ENCODE peak calls at places on chromosome 13, in seven cellular contexts. P is left ventricle myocardium inferior, X is psoas muscle, I is PC-9, O is tibial nerve, Z is tibial artery, D is H1. K is an unnamed sample.

GRCh38 chr13:100646871-100647270 is 27.7 kb downstream of the TMTC4 start:
- DNase-seq in P (no peak), X (no peak), I (no peak), O (no peak), Z (no peak), D (no peak), K (no peak)

GRCh38 chr13:30743319-30744055 is 8.1 kb downstream of the ALOX5AP start:
- DNase-seq in P (no peak), X (no peak), I (peak; percentile 59), O (no peak), Z (peak; percentile 78), D (no peak), K (peak; percentile 96)

GRCh38 chr13:100559886-100560285 is 28.7 kb downstream of the GGACT start:
- DNase-seq in P (no peak), X (no peak), I (no peak), O (no peak), Z (no peak), D (no peak), K (no peak)

GRCh38 chr13:108827637-108828036 is 198.2 kb downstream of the MYO16 start:
- DNase-seq in P (no peak), X (no peak), I (no peak), O (no peak), Z (no peak), D (no peak), K (no peak)

GRCh38 chr13:110322126-110322827 is 15.2 kb downstream of the COL4A2 start:
- DNase-seq in P (no peak), X (no peak), I (no peak), O (no peak), Z (no peak), D (no peak), K (no peak)

GRCh38 chr13:22055259-22055658 is 384.4 kb downstream of the FGF9 start:
- DNase-seq in P (no peak), X (no peak), I (no peak), O (no peak), Z (no peak), D (no peak), K (no peak)

GRCh38 chr13:83498486-83499190 is 383.6 kb downstream of the SLITRK1 start:
- DNase-seq in P (no peak), X (no peak), I (no peak), O (no peak), Z (no peak), D (no peak), K (peak; percentile 51)

GRCh38 chr13:36418022-36418805 is 14.1 kb upstream of the CCNA1 start:
- DNase-seq in P (no peak), X (no peak), I (no peak), O (no peak), Z (no peak), D (no peak), K (no peak)

GRCh38 chr13:54687173-54687572 is 1658.6 kb downstream of the OLFM4 start:
- DNase-seq in P (no peak), X (no peak), I (no peak), O (no peak), Z (no peak), D (no peak), K (no peak)

GRCh38 chr13:91078093-91078679 is 269.3 kb upstream of the MIR17HG start:
- DNase-seq in P (no peak), X (no peak), I (no peak), O (no peak), Z (no peak), D (no peak), K (no peak)

GRCh38 chr13:79541426-79542049 is 60.6 kb downstream of the NDFIP2 start:
- DNase-seq in P (no peak), X (no peak), I (no peak), O (no peak), Z (no peak), D (no peak), K (peak; percentile 28)

GRCh38 chr13:75368167-75368566 is 113.8 kb downstream of the TBC1D4 start:
- DNase-seq in P (no peak), X (no peak), I (no peak), O (no peak), Z (peak; percentile 42), D (no peak), K (peak; percentile 39)

DNA sequence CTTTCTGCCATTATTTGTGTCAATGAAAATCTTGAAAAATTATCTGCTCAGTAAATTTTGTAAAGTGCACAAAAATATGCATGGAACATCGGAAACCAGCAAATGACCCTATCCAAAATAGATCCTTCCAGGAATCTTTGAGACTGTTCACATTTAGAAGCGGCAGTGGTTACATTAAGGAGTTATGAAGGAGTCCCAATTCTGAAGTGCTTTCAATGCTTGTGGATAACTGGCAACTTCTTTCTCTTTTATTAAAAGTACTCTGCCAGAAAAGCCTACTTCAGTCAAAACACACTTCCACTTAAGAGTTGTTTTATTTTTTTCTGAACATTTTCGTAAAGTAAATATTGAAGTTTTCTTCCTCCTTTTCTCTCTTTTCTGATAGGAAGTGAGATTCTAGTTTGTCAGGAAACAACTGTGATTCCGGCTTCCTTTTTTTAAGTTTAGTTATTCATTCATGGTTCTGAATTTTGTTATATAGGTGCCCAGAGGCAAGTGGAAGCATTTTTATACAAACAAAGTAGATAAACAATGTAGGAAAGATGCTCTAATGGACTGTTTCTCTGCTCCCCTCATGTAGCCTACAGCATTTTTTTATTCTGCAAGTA is 83.5 kb downstream of the PCDH9 start:
- DNase-seq in P (no peak), X (no peak), I (no peak), O (no peak), Z (no peak), D (no peak), K (no peak)
- TF ChIP-seq CTCF in P (no peak), X (no peak), I (no peak), O (no peak), Z (no peak), D (no peak), K (no peak)

GRCh38 chr13:39039033-39039432 is 777 bp downstream of the NHLRC3 start:
- DNase-seq in P (no peak), X (no peak), I (no peak), O (no peak), Z (no peak), D (no peak), K (no peak)

GRCh38 chr13:39037410-39037879 is 444 bp downstream of the PROSER1 start:
- DNase-seq in P (no peak), X (no peak), I (no peak), O (no peak), Z (peak; percentile 24), D (no peak), K (no peak)

GRCh38 chr13:39040206-39040605 is 1.9 kb downstream of the NHLRC3 start:
- DNase-seq in P (no peak), X (no peak), I (no peak), O (no peak), Z (no peak), D (no peak), K (no peak)

GRCh38 chr13:39037880-39038568 is at the start of the genes NHLRC3 and PROSER1:
- DNase-seq in P (peak; percentile 92), X (peak; percentile 92), I (peak; percentile 88), O (peak; percentile 88), Z (peak; percentile 96), D (peak; percentile 89), K (peak; percentile 72)

GRCh38 chr13:39038569-39038898 is 278 bp downstream of the NHLRC3 start:
- DNase-seq in P (no peak), X (no peak), I (no peak), O (no peak), Z (no peak), D (no peak), K (no peak)
- H3K27me3 ChIP-seq in P (no peaks in the 10 kb centered on the region), X (no peaks in the 10 kb centered on the region), I (no peaks in the 10 kb centered on the region), O (no peaks in the 10 kb centered on the region), Z (no peaks in the 10 kb centered on the region), D (no peaks in the 10 kb centered on the region), K (no peaks in the 10 kb centered on the region)

GRCh38 chr13:39825886-39826285 is 170.4 kb downstream of the COG6 start:
- DNase-seq in P (no peak), X (no peak), I (no peak), O (no peak), Z (no peak), D (no peak), K (no peak)
- TF ChIP-seq CTCF in P (no peak), X (no peak), I (no peak), O (no peak), Z (no peak), D (no peak), K (no peak)

DNA sequence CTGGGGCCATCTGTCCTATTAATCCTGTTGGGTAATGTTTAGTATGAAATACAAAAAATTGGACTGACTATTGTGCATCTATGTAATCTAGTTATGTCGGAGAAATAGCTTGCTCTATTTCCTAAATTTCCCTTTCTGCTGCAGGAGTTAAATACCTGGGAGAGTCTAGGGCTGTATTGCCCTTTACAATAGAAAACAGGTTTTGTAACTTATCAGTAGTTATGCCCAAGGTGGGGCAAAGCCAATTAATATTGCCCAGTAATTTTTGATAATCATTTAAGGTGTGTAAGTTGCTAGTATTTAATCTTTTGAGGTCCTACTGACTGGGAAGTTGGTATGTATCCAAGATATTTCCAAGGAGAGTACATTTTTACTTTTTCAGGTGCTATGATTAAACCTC is 838.1 kb downstream of the DACH1 start:
- DNase-seq in P (no peak), X (no peak), I (no peak), O (no peak), Z (no peak), D (no peak), K (no peak)
- H3K27me3 ChIP-seq in P (no peaks in the 10 kb centered on the region), X (no peaks in the 10 kb centered on the region), I (no peaks in the 10 kb centered on the region), O (no peaks in the 10 kb centered on the region), Z (no peaks in the 10 kb centered on the region), D (peaks cover 22% of the 10 kb centered on the region), K (no peaks in the 10 kb centered on the region)

GRCh38 chr13:44692173-44692713 is 116.1 kb upstream of the TSC22D1 start:
- DNase-seq in P (no peak), X (no peak), I (no peak), O (no peak), Z (no peak), D (no peak), K (no peak)
- TF ChIP-seq CTCF in P (no peak), X (no peak), I (no peak), O (no peak), Z (no peak), D (peak; percentile 22), K (no peak)

DNA sequence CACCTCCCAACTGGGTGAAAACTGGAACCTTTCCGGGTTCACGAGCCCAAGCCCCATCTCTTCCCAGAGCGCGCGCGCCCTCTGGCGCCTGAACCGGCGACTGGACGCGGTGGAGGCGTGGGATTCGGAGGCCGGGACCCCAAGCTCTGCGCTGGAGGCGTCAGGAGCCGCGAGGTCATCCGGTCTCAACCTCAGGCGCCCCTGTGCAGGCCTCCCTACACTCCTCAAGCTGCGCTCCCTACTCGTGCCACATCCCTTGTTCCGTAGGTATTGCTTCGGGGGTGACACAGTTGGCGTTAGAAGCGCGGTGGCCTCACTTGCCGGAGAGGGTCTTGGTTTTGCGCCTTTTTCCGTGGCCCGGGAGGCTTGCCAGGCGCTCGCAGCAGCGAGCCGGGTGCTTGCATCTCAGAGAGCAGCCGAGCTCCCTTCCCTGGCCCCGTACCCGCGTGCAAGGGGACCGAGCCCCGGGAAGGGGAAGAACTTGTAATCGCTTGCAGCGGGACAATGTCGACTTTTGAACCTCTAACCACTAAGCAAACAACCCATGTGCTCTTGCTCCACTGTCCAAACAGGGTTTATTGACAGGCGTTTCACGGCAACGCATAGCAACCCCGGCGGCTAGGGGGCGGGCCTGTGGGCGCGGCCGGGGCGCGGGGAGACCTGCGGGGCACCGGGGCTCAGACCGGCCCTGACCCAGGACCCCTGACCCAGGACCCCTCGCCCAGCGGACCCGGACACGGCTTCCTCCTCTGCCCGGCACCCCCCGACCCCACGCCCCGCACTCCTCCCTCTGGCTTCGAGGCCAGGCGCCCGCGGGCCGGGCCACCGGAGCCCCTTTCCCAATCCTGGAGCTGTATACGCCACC is 8.5 kb downstream of the CDX2 start:
- DNase-seq in P (peak; percentile 35), X (peak; percentile 37), I (peak; percentile 19), O (no peak), Z (no peak), D (peak; percentile 95), K (no peak)
- H3K27me3 ChIP-seq in P (peaks cover 100% of the 10 kb centered on the region), X (no peaks in the 10 kb centered on the region), I (peaks cover 6% of the 10 kb centered on the region), O (peaks cover 100% of the 10 kb centered on the region), Z (peaks cover 88% of the 10 kb centered on the region), D (peaks cover 100% of the 10 kb centered on the region), K (peaks cover 36% of the 10 kb centered on the region)

K was measured in BJ.